ENCODE peak calls at places on chromosome 7, in eight cellular contexts. W is left ventricle myocardium inferior; B is cardiac septum; Q is aorta; E is A549; L is activated CD8-positive, alpha-beta memory T cell treated with anti-CD3 and anti-CD28 coated beads, Interleukin-2, amount 50 U/mL, for 48 hours; U is activated naive CD8-positive, alpha-beta T cell treated with anti-CD3 and anti-CD28 coated beads for 36 hours; H is NCI-H1417. Y is an unnamed sample.

GRCh38 chr7:8305625-8306388 is 43.8 kb upstream of the ICA1 start:
- DNase-seq in W (no peak), B (no peak), Q (no peak), E (peak), L (no peak), U (no peak), H (no peak), Y (no peak)

GRCh38 chr7:131664570-131664969 is 108.1 kb upstream of the PODXL start:
- DNase-seq in W (no peak), B (no peak), Q (peak), E (no peak), L (no peak), U (no peak), H (no peak), Y (no peak)

GRCh38 chr7:2010551-2011265 is 222.0 kb downstream of the MAD1L1 start:
- DNase-seq in W (peak), B (peak), Q (peak), E (no peak), L (no peak), U (no peak), H (no peak), Y (no peak)

GRCh38 chr7:31692451-31692850 is 5.4 kb downstream of the PPP1R17 start:
- DNase-seq in W (no peak), B (no peak), Q (no peak), E (no peak), L (no peak), U (no peak), H (no peak), Y (no peak)

GRCh38 chr7:54060643-54061042 is 481.5 kb upstream of the VSTM2A start:
- DNase-seq in W (no peak), B (no peak), Q (no peak), E (no peak), L (no peak), U (no peak), H (no peak), Y (no peak)

GRCh38 chr7:28666144-28666543 is 253.8 kb downstream of the CREB5 start:
- DNase-seq in W (no peak), B (no peak), Q (no peak), E (no peak), L (no peak), U (no peak), H (no peak), Y (peak)

GRCh38 chr7:11706666-11707605 is 125.1 kb downstream of the THSD7A start:
- DNase-seq in W (no peak), B (no peak), Q (no peak), E (peak), L (no peak), U (no peak), H (peak), Y (no peak)

GRCh38 chr7:1340640-1341360 is 108.1 kb downstream of the UNCX start:
- DNase-seq in W (no peak), B (no peak), Q (peak), E (no peak), L (no peak), U (no peak), H (no peak), Y (no peak)

GRCh38 chr7:24917510-24918239 is 62.3 kb downstream of the OSBPL3 start:
- DNase-seq in W (no peak), B (no peak), Q (no peak), E (no peak), L (no peak), U (no peak), H (no peak), Y (no peak)

GRCh38 chr7:105001652-105002184 is 12.3 kb upstream of the KMT2E start:
- DNase-seq in W (no peak), B (no peak), Q (no peak), E (no peak), L (no peak), U (no peak), H (no peak), Y (no peak)

GRCh38 chr7:27187702-27188665 is 3.0 kb upstream of the HOXA11 start:
- DNase-seq in W (no peak), B (peak), Q (peak), E (no peak), L (peak), U (no peak), H (no peak), Y (no peak)

GRCh38 chr7:143255564-143255963 is 7.7 kb upstream of the GSTK1 start:
- DNase-seq in W (no peak), B (no peak), Q (no peak), E (no peak), L (no peak), U (no peak), H (no peak), Y (no peak)